ENCODE peak calls at places on chromosomes 6 and 20, in six cellular contexts. Z, U, R, O, H and N are unnamed samples.

GRCh38 chr6:164085086-164085485 is 670.6 kb downstream of the QKI start:
- DNase-seq in R (no peak), U (no peak), Z (no peak), H (no peak), O (no peak), N (no peak)

GRCh38 chr6:167759912-167760311 is 66.8 kb upstream of the AFDN start:
- DNase-seq in R (no peak), U (no peak), O (no peak), H (no peak), Z (no peak), N (no peak)

GRCh38 chr20:36542019-36542488 is 735 bp downstream of the MYL9 start:
- DNase-seq in O (no peak), H (no peak), Z (peak; percentile 66), U (peak; percentile 46), R (peak; percentile 55), N (peak; percentile 33)

GRCh38 chr20:58721951-58722371 is 29.4 kb downstream of the NPEPL1 start:
- DNase-seq in O (no peak), Z (no peak), U (no peak), H (no peak), R (no peak), N (no peak)

GRCh38 chr6:141139461-141139860 is 993.3 kb upstream of the GJE1 start:
- DNase-seq in R (no peak), U (no peak), H (no peak), Z (no peak), O (no peak), N (no peak)

GRCh38 chr6:99879431-99879830 is 114.6 kb downstream of the MCHR2 start:
- DNase-seq in Z (no peak), R (no peak), U (no peak), O (no peak), H (no peak), N (no peak)

GRCh38 chr20:1426231-1426849 is 33.5 kb upstream of the FKBP1A start:
- DNase-seq in Z (no peak), O (no peak), H (no peak), U (no peak), R (peak; percentile 14), N (no peak)

GRCh38 chr20:45919536-45919933 is 7.6 kb upstream of the PLTP start:
- DNase-seq in Z (no peak), H (no peak), O (no peak), U (no peak), R (no peak), N (no peak)

GRCh38 chr6:41768545-41769308 is 11.0 kb downstream of the FRS3 start:
- DNase-seq in O (no peak), R (peak; percentile 41), U (peak; percentile 94), H (no peak), Z (peak; percentile 81), N (no peak)

GRCh38 chr20:17895641-17896246 is 72.8 kb downstream of the SNX5 start:
- DNase-seq in Z (no peak), U (no peak), O (no peak), R (no peak), H (peak; percentile 11), N (no peak)

GRCh38 chr6:3869284-3869631 is 20.1 kb downstream of the FAM50B start:
- DNase-seq in R (no peak), H (no peak), O (no peak), Z (no peak), U (peak; percentile 21), N (no peak)

DNA sequence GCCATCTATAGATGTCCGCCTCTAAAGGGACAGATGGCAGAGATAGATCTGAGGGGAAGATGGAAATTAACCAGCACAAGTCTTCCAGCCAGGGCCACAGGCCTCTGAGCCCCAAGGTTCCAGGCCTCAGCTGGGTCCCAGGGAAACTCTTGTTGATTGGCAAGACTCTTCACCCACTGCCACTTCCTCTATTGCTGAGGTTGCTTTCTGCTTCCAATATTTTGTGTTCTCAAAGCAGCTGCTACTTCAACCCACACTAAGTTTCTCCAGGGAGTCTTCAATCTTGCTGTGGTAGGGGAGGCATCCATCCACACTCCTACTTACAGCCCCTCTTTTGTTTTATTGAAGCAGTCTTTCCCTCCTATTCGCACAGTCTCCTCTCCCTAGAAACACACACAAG is 36.4 kb upstream of the SASH1 start:
- DNase-seq in U (no peak), R (no peak), O (no peak), H (no peak), Z (no peak), N (no peak)
- H3K27ac ChIP-seq in U (no peak overlapping the region), R (no peak overlapping the region), O (no peak overlapping the region), H (no peak overlapping the region), Z (no peak overlapping the region), N (no peak overlapping the region)

DNA sequence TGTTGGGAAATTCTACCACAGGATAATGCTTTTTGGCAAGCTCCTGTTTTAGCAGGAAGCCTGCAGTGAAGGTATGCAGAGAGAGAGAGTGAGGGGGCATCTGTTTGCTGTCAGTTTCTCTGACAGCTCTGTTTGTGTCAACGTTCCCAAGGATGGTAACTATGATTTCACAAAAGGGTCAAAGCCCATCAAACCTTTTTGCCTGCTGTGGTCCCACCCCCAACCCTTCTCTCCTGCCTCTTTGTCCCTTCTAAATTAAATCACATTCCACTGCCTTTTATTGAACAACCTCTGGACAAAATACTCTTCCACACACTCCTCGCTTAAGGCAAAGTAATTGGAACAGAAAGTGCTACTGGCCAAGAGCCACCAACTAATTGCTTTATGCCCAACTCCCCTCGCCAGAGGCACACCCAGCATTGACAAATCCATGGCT is 128.3 kb downstream of the TSHZ2 start:
- DNase-seq in H (no peak), Z (no peak), U (no peak), R (peak; percentile 48), O (no peak), N (no peak)
- TF ChIP-seq JUND in H (no peak), Z (no peak), U (no peak), R (no peak), O (no peak), N (no peak)

GRCh38 chr6:114650891-114651290 is 308.1 kb upstream of the HS3ST5 start:
- DNase-seq in Z (no peak), U (no peak), H (no peak), O (no peak), R (no peak), N (no peak)
- H3K27ac ChIP-seq in Z (no peak overlapping the region), U (no peak overlapping the region), H (no peak overlapping the region), O (no peak overlapping the region), R (no peak overlapping the region), N (no peak overlapping the region)

GRCh38 chr6:122620428-122620827 is 10.2 kb downstream of the PKIB start:
- DNase-seq in O (no peak), H (no peak), R (no peak), U (no peak), Z (no peak), N (no peak)

GRCh38 chr6:122620902-122621301 is 10.7 kb downstream of the PKIB start:
- DNase-seq in O (no peak), Z (no peak), H (no peak), R (no peak), U (peak; percentile 7), N (peak; percentile 34)

GRCh38 chr6:122622404-122622938 is 12.3 kb downstream of the PKIB start:
- DNase-seq in Z (no peak), R (no peak), O (no peak), H (no peak), U (no peak), N (no peak)

GRCh38 chr6:122623279-122623678 is 13.1 kb downstream of the PKIB start:
- DNase-seq in R (no peak), H (no peak), O (no peak), Z (no peak), U (peak; percentile 11), N (no peak)

DNA sequence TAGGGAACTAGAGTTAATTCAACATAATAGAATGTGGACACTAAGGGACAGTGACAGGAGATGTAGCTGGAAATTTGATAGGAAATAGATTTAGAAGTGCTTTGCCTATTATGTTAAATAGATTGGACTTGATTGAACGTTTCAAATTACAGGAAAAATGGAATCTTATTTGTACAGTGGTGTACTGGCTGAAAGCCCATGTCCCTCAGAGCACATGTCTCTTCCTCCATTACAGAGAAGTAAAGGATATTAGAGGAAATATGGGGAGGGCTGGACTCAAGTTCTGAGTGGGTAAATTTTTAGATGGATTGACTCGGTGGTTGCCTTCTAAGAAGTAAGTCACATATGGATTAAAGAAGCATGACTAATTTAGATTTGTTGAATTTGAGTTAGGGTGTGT is 11.4 kb downstream of the PKIB start:
- DNase-seq in O (no peak), U (no peak), Z (no peak), H (no peak), R (no peak), N (no peak)
- TF ChIP-seq JUND in O (no peak), U (no peak), Z (no peak), H (no peak), R (no peak), N (no peak)

DNA sequence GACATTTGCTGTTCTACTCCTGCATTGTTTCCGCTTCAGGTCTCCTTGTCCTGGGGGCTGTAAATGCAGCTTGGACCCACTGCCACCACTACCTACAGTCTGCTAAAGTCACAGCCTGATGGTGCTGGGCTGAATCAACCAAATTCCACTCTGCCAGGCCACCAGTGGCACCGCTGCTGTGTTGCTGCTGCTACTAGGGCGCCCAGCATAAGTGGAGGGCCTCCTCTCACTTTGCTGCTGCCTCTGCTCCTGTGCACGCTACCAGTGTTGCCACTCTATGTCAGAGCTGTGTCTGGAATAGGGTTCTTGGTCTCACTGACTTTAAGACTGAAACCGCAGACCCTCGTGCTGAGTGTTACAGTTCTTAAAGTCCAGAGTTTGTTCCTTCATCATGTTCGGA is 1.4 kb upstream of the SSR1 start:
- DNase-seq in Z (no peak), U (no peak), R (no peak), H (no peak), O (no peak), N (no peak)
- H3K27ac ChIP-seq in Z (no peak overlapping the region), U (peak overlapping the region; percentile 10), R (no peak overlapping the region), H (no peak overlapping the region), O (no peak overlapping the region), N (no peak overlapping the region)

GRCh38 chr6:109059591-109060021 is 35.0 kb downstream of the SESN1 start:
- DNase-seq in H (no peak), R (no peak), Z (no peak), U (no peak), O (no peak), N (no peak)
- TF ChIP-seq JUND in H (no peak), R (no peak), Z (no peak), U (no peak), O (no peak), N (no peak)

DNA sequence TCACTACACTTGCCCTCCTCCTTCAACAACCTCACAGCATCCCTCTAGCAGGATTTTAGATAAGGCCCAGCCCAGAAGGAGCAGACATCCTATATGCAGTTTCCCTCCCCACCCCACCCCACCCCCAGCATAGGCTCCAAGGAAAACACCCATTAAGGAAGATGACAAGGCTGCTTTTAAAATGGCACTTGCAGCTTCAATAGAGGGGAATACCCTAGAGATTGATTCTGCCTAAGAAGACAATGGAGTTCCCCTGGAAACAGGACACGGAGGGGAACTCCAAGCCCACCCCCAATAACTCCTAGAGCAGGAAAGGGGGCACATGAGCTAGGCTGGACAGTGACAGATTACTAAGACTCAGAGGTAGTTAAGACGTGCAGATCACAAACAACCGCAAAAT is 34.7 kb downstream of the CPNE5 start:
- DNase-seq in Z (peak; percentile 49), R (no peak), O (no peak), H (no peak), U (no peak), N (no peak)
- H3K27ac ChIP-seq in Z (no peak overlapping the region), R (no peak overlapping the region), O (no peak overlapping the region), H (no peak overlapping the region), U (no peak overlapping the region), N (no peak overlapping the region)